ENCODE peak calls at places on chromosomes 5 and 9, in nine cellular contexts. One of them, this sample, is unnamed.

GRCh38 chr9:16044116-16044881 is 491.5 kb downstream of the CCDC171 start:
- DNase-seq in renal cortical epithelial cell: no peak
- DNase-seq in HEK293T: no peak
- DNase-seq in anterior cingulate cortex: no peak
- DNase-seq in stimulated activated CD8-positive, alpha-beta memory T cell treated with anti-CD3 and anti-CD28 coated beads, Interleukin-2, amount 100 ng/mL, for 1 hour: no peak
- DNase-seq in T follicular helper cell: no peak
- DNase-seq in T-helper 22 cell: no peak
- DNase-seq in HCT116: no peak
- DNase-seq in NCI-H524: no peak
- DNase-seq in this sample: no peak

GRCh38 chr5:95954716-95955115 is 6.9 kb downstream of the ELL2 start:
- DNase-seq in renal cortical epithelial cell: no peak
- DNase-seq in HEK293T: no peak
- DNase-seq in anterior cingulate cortex: no peak
- DNase-seq in stimulated activated CD8-positive, alpha-beta memory T cell treated with anti-CD3 and anti-CD28 coated beads, Interleukin-2, amount 100 ng/mL, for 1 hour: no peak
- DNase-seq in T follicular helper cell: no peak
- DNase-seq in T-helper 22 cell: no peak
- DNase-seq in HCT116: no peak
- DNase-seq in NCI-H524: no peak
- DNase-seq in this sample: no peak

GRCh38 chr9:15936316-15936869 is 383.6 kb downstream of the CCDC171 start:
- DNase-seq in renal cortical epithelial cell: no peak
- DNase-seq in HEK293T: no peak
- DNase-seq in anterior cingulate cortex: no peak
- DNase-seq in stimulated activated CD8-positive, alpha-beta memory T cell treated with anti-CD3 and anti-CD28 coated beads, Interleukin-2, amount 100 ng/mL, for 1 hour: no peak
- DNase-seq in T follicular helper cell: no peak
- DNase-seq in T-helper 22 cell: no peak
- DNase-seq in HCT116: no peak
- DNase-seq in NCI-H524: no peak
- DNase-seq in this sample: no peak

GRCh38 chr5:90000351-90000750 is 409.2 kb downstream of the CETN3 start:
- DNase-seq in renal cortical epithelial cell: no peak
- DNase-seq in HEK293T: no peak
- DNase-seq in anterior cingulate cortex: no peak
- DNase-seq in stimulated activated CD8-positive, alpha-beta memory T cell treated with anti-CD3 and anti-CD28 coated beads, Interleukin-2, amount 100 ng/mL, for 1 hour: no peak
- DNase-seq in T follicular helper cell: no peak
- DNase-seq in T-helper 22 cell: no peak
- DNase-seq in HCT116: no peak
- DNase-seq in NCI-H524: no peak
- DNase-seq in this sample: no peak

GRCh38 chr5:69450116-69450515 is 35.2 kb downstream of the MARVELD2 start:
- DNase-seq in renal cortical epithelial cell: peak
- DNase-seq in HEK293T: no peak
- DNase-seq in anterior cingulate cortex: no peak
- DNase-seq in stimulated activated CD8-positive, alpha-beta memory T cell treated with anti-CD3 and anti-CD28 coated beads, Interleukin-2, amount 100 ng/mL, for 1 hour: no peak
- DNase-seq in T follicular helper cell: no peak
- DNase-seq in T-helper 22 cell: no peak
- DNase-seq in HCT116: peak
- DNase-seq in NCI-H524: no peak
- DNase-seq in this sample: no peak

GRCh38 chr5:72209515-72210115 is 102.3 kb downstream of the MAP1B start:
- DNase-seq in renal cortical epithelial cell: peak
- DNase-seq in HEK293T: peak
- DNase-seq in anterior cingulate cortex: no peak
- DNase-seq in stimulated activated CD8-positive, alpha-beta memory T cell treated with anti-CD3 and anti-CD28 coated beads, Interleukin-2, amount 100 ng/mL, for 1 hour: no peak
- DNase-seq in T follicular helper cell: no peak
- DNase-seq in T-helper 22 cell: no peak
- DNase-seq in HCT116: no peak
- DNase-seq in NCI-H524: peak
- DNase-seq in this sample: no peak

GRCh38 chr5:124650960-124651662 is 95.3 kb downstream of the ZNF608 start:
- DNase-seq in renal cortical epithelial cell: peak
- DNase-seq in HEK293T: no peak
- DNase-seq in anterior cingulate cortex: no peak
- DNase-seq in stimulated activated CD8-positive, alpha-beta memory T cell treated with anti-CD3 and anti-CD28 coated beads, Interleukin-2, amount 100 ng/mL, for 1 hour: no peak
- DNase-seq in T follicular helper cell: no peak
- DNase-seq in T-helper 22 cell: no peak
- DNase-seq in HCT116: no peak
- DNase-seq in NCI-H524: no peak
- DNase-seq in this sample: no peak

GRCh38 chr9:129250786-129251185 is 72.7 kb upstream of the IER5L start:
- DNase-seq in renal cortical epithelial cell: peak
- DNase-seq in HEK293T: no peak
- DNase-seq in anterior cingulate cortex: no peak
- DNase-seq in stimulated activated CD8-positive, alpha-beta memory T cell treated with anti-CD3 and anti-CD28 coated beads, Interleukin-2, amount 100 ng/mL, for 1 hour: no peak
- DNase-seq in T follicular helper cell: no peak
- DNase-seq in T-helper 22 cell: no peak
- DNase-seq in HCT116: no peak
- DNase-seq in NCI-H524: no peak
- DNase-seq in this sample: no peak

GRCh38 chr5:155299342-155300006 is 285.9 kb downstream of the KIF4B start:
- DNase-seq in renal cortical epithelial cell: no peak
- DNase-seq in HEK293T: no peak
- DNase-seq in anterior cingulate cortex: no peak
- DNase-seq in stimulated activated CD8-positive, alpha-beta memory T cell treated with anti-CD3 and anti-CD28 coated beads, Interleukin-2, amount 100 ng/mL, for 1 hour: no peak
- DNase-seq in T follicular helper cell: no peak
- DNase-seq in T-helper 22 cell: no peak
- DNase-seq in HCT116: no peak
- DNase-seq in NCI-H524: no peak
- DNase-seq in this sample: no peak

GRCh38 chr9:129464972-129465833 is 155.7 kb downstream of the C9orf50 start:
- DNase-seq in renal cortical epithelial cell: no peak
- DNase-seq in HEK293T: no peak
- DNase-seq in anterior cingulate cortex: no peak
- DNase-seq in stimulated activated CD8-positive, alpha-beta memory T cell treated with anti-CD3 and anti-CD28 coated beads, Interleukin-2, amount 100 ng/mL, for 1 hour: no peak
- DNase-seq in T follicular helper cell: no peak
- DNase-seq in T-helper 22 cell: no peak
- DNase-seq in HCT116: no peak
- DNase-seq in NCI-H524: no peak
- DNase-seq in this sample: no peak